ENCODE peak calls at places on chromosomes 12 and 14, in nine cellular contexts. E is HFFc6; D is AG10803; P is left lung; V is activated CD4-positive, alpha-beta T cell treated with anti-CD3 and anti-CD28 coated beads, Interleukin-2, amount 10 ng/mL, durations not matched to agents 7 days and 5 days; A is MV-4-11; Q is AML-193; C is effector memory CD8-positive, alpha-beta T cell; J is NCI-H526. B is an unnamed sample.

GRCh38 chr14:104604461-104605449 is at the start of gene TMEM179:
- DNase-seq in D (no peak), P (peak), C (no peak), Q (no peak), A (no peak), V (no peak), J (peak), E (no peak), B (peak)

GRCh38 chr12:104710940-104711725 is 247.0 kb downstream of the SLC41A2 start:
- DNase-seq in A (no peak), J (no peak), Q (no peak), E (peak), D (peak), V (no peak), C (no peak), P (no peak), B (no peak)

GRCh38 chr14:68630081-68630571 is 162.7 kb downstream of the ZFP36L1 start:
- DNase-seq in V (no peak), E (no peak), Q (no peak), P (no peak), C (no peak), J (no peak), A (no peak), D (no peak), B (no peak)

GRCh38 chr12:96510306-96510764 is 21.0 kb downstream of the CFAP54 start:
- DNase-seq in Q (no peak), A (no peak), D (peak), P (no peak), J (no peak), V (no peak), C (no peak), E (no peak), B (no peak)

GRCh38 chr14:80211143-80212024 is at the start of gene DIO2:
- DNase-seq in Q (no peak), A (no peak), V (no peak), C (no peak), E (peak), P (peak), J (no peak), D (peak), B (no peak)

GRCh38 chr14:21204167-21205025 is 48.5 kb upstream of the OR5AU1 start:
- DNase-seq in Q (no peak), D (no peak), A (no peak), V (no peak), E (no peak), P (no peak), C (no peak), J (no peak), B (no peak)

GRCh38 chr12:119208626-119209061 is 29.9 kb downstream of the HSPB8 start:
- DNase-seq in C (no peak), E (peak), D (peak), Q (no peak), P (no peak), V (no peak), J (no peak), A (no peak), B (peak)

GRCh38 chr14:77186911-77187648 is 5.5 kb downstream of the TMEM63C start:
- DNase-seq in E (no peak), D (peak), A (no peak), C (no peak), J (no peak), V (no peak), Q (no peak), P (no peak), B (no peak)

GRCh38 chr12:132428872-132429121 is 61.2 kb upstream of the FBRSL1 start:
- DNase-seq in Q (no peak), E (no peak), D (no peak), C (no peak), J (no peak), P (no peak), V (no peak), A (no peak), B (no peak)

GRCh38 chr14:71780822-71781221 is 151.4 kb upstream of the RGS6 start:
- DNase-seq in E (no peak), P (no peak), Q (no peak), V (no peak), C (no peak), A (no peak), J (no peak), D (no peak), B (no peak)

GRCh38 chr14:103427485-103428443 is 42.5 kb downstream of the MARK3 start:
- DNase-seq in A (peak), E (peak), J (peak), P (no peak), C (no peak), D (peak), V (peak), Q (no peak), B (no peak)

GRCh38 chr12:57582440-57582839 is 8.6 kb upstream of the PIP4K2C start:
- DNase-seq in J (no peak), P (no peak), A (no peak), V (no peak), D (no peak), C (no peak), E (no peak), Q (no peak), B (no peak)

GRCh38 chr14:33062881-33063280 is 124.2 kb downstream of the NPAS3 start:
- DNase-seq in E (no peak), C (no peak), P (no peak), V (no peak), A (no peak), Q (no peak), J (no peak), D (peak), B (no peak)

GRCh38 chr12:105083551-105084105 is 630 bp downstream of the ALDH1L2 start:
- DNase-seq in E (peak), P (peak), C (no peak), J (peak), V (no peak), A (peak), Q (no peak), D (peak), B (no peak)

GRCh38 chr12:26740991-26741390 is 92.0 kb downstream of the ITPR2 start:
- DNase-seq in C (no peak), P (no peak), V (no peak), A (no peak), J (no peak), D (no peak), E (no peak), Q (no peak), B (no peak)

GRCh38 chr12:91109148-91109564 is 2.1 kb downstream of the LUM start:
- DNase-seq in A (peak), J (peak), E (peak), D (peak), P (peak), Q (peak), V (peak), C (no peak), B (peak)

GRCh38 chr14:56490379-56490778 is 89.2 kb upstream of the TMEM260 start:
- DNase-seq in E (peak), V (peak), Q (peak), C (no peak), A (peak), J (peak), D (peak), P (no peak), B (no peak)

GRCh38 chr14:101495284-101495683 is 66.0 kb upstream of the DIO3 start:
- DNase-seq in J (no peak), A (no peak), E (no peak), D (no peak), V (no peak), Q (no peak), P (no peak), C (no peak), B (no peak)

GRCh38 chr12:120115692-120116442 is 686 bp downstream of the RAB35 start:
- DNase-seq in V (peak), D (peak), J (peak), P (peak), E (peak), A (no peak), C (no peak), Q (peak), B (peak)

GRCh38 chr12:46342562-46343033 is 30.0 kb downstream of the SLC38A2 start:
- DNase-seq in P (no peak), C (peak), E (peak), Q (peak), J (peak), D (peak), A (no peak), V (peak), B (peak)

GRCh38 chr14:105335735-105336476 is 21.4 kb downstream of the PACS2 start:
- DNase-seq in A (no peak), V (no peak), Q (no peak), P (peak), J (no peak), E (no peak), C (no peak), D (no peak), B (no peak)

GRCh38 chr12:90234455-90234854 is 525.8 kb upstream of the ATP2B1 start:
- DNase-seq in D (peak), J (peak), Q (no peak), E (peak), V (no peak), P (no peak), A (no peak), C (no peak), B (no peak)

GRCh38 chr12:92089559-92089958 is 56.1 kb downstream of the BTG1 start:
- DNase-seq in A (no peak), E (no peak), C (no peak), Q (peak), V (no peak), J (no peak), D (peak), P (no peak), B (no peak)

GRCh38 chr12:93116632-93117031 is 187.5 kb upstream of the EEA1 start:
- DNase-seq in Q (no peak), D (peak), P (no peak), A (no peak), E (no peak), V (no peak), C (no peak), J (no peak), B (no peak)

GRCh38 chr12:106068296-106068695 is 70.5 kb downstream of the NUAK1 start:
- DNase-seq in J (no peak), A (no peak), E (no peak), Q (no peak), D (no peak), C (no peak), P (no peak), V (no peak), B (no peak)

GRCh38 chr14:90455100-90455571 is 58.3 kb downstream of the CALM1 start:
- DNase-seq in E (no peak), Q (no peak), J (no peak), A (no peak), V (no peak), C (no peak), P (no peak), D (no peak), B (no peak)

GRCh38 chr14:65242732-65243134 is 140.4 kb upstream of the MAX start:
- DNase-seq in C (no peak), Q (no peak), A (no peak), V (no peak), J (no peak), P (no peak), E (no peak), D (no peak), B (no peak)

GRCh38 chr12:103626498-103626897 is 39.4 kb downstream of the STAB2 start:
- DNase-seq in A (no peak), D (peak), J (no peak), E (peak), V (no peak), C (no peak), P (no peak), Q (no peak), B (no peak)

GRCh38 chr12:120972870-120973543 is 5.3 kb upstream of the HNF1A start:
- DNase-seq in E (peak), P (no peak), C (no peak), J (peak), A (peak), D (no peak), Q (no peak), V (no peak), B (no peak)

GRCh38 chr14:37862263-37862662 is 266.8 kb downstream of the TTC6 start:
- DNase-seq in Q (no peak), J (no peak), A (no peak), C (no peak), P (no peak), D (no peak), V (no peak), E (no peak), B (no peak)

GRCh38 chr14:63524537-63525155 is 18.5 kb downstream of the PPP2R5E start:
- DNase-seq in D (no peak), Q (no peak), V (no peak), P (no peak), J (no peak), C (peak), E (no peak), A (no peak), B (no peak)

GRCh38 chr14:73789996-73790581 is 61.5 kb upstream of the PTGR2 start:
- DNase-seq in Q (no peak), E (peak), D (peak), V (no peak), C (no peak), J (peak), P (no peak), A (no peak), B (no peak)

GRCh38 chr12:114096461-114096860 is 130.3 kb upstream of the RBM19 start:
- DNase-seq in D (peak), P (no peak), E (peak), C (no peak), J (no peak), Q (no peak), A (no peak), V (no peak), B (no peak)

GRCh38 chr12:32049956-32050355 is 56.7 kb upstream of the BICD1 start:
- DNase-seq in V (no peak), J (no peak), C (no peak), P (no peak), E (peak), Q (no peak), A (peak), D (no peak), B (no peak)

GRCh38 chr14:33661071-33661470 is 289.8 kb downstream of the EGLN3 start:
- DNase-seq in A (no peak), Q (no peak), V (no peak), E (no peak), D (no peak), J (no peak), C (no peak), P (no peak), B (no peak)

GRCh38 chr14:95494456-95494855 is 22.0 kb downstream of the SYNE3 start:
- DNase-seq in A (no peak), V (no peak), D (no peak), C (no peak), P (no peak), Q (no peak), J (no peak), E (no peak), B (no peak)

GRCh38 chr12:71449373-71450070 is 9.9 kb downstream of the LGR5 start:
- DNase-seq in E (no peak), D (no peak), P (no peak), C (no peak), A (no peak), V (no peak), J (no peak), Q (no peak), B (no peak)